ENCODE peak calls at places on chromosomes 1 and 21, in nine cellular contexts. O, X, Z, Q, F, K, E, G and T are unnamed samples.

GRCh38 chr1:241774017-241774416 is 74.0 kb upstream of the EXO1 start:
- DNase-seq in O (no peak), X (no peak), Z (no peak), Q (no peak), F (no peak), K (no peak), E (no peak), G (no peak), T (no peak)

GRCh38 chr1:54464477-54465146 is 58.4 kb upstream of the SSBP3 start:
- DNase-seq in O (no peak), X (peak; percentile 98), Z (no peak), Q (no peak), F (no peak), K (no peak), E (peak; percentile 64), G (no peak), T (no peak)

GRCh38 chr1:45332346-45332720 is 5.6 kb downstream of the HPDL start:
- DNase-seq in O (no peak), X (no peak), Z (no peak), Q (no peak), F (no peak), K (no peak), E (no peak), G (no peak), T (no peak)

GRCh38 chr1:210239295-210240155 is 6.9 kb downstream of the SERTAD4 start:
- DNase-seq in O (no peak), X (peak; percentile 15), Z (no peak), Q (peak; percentile 37), F (no peak), K (no peak), E (no peak), G (peak; percentile 90), T (no peak)

GRCh38 chr1:19179597-19180271 is 30.3 kb downstream of the UBR4 start:
- DNase-seq in O (no peak), X (peak; percentile 30), Z (no peak), Q (no peak), F (no peak), K (no peak), E (no peak), G (no peak), T (no peak)

GRCh38 chr1:15803380-15803779 is 4.1 kb downstream of the UQCRHL start:
- DNase-seq in O (no peak), X (peak; percentile 46), Z (no peak), Q (no peak), F (no peak), K (no peak), E (no peak), G (no peak), T (no peak)

GRCh38 chr1:72037745-72038343 is 244.5 kb downstream of the NEGR1 start:
- DNase-seq in O (no peak), X (peak; percentile 59), Z (peak; percentile 32), Q (no peak), F (no peak), K (peak; percentile 63), E (peak; percentile 20), G (no peak), T (no peak)

GRCh38 chr1:205518616-205519540 is 14.4 kb downstream of the CDK18 start:
- DNase-seq in O (no peak), X (no peak), Z (peak; percentile 26), Q (no peak), F (no peak), K (no peak), E (peak; percentile 37), G (no peak), T (no peak)

GRCh38 chr1:13513885-13514546 is at the start of gene LRRC38:
- DNase-seq in O (no peak), X (no peak), Z (peak; percentile 10), Q (no peak), F (no peak), K (no peak), E (peak; percentile 63), G (no peak), T (no peak)

GRCh38 chr1:117327008-117327407 is 40.2 kb upstream of the MAN1A2 start:
- DNase-seq in O (no peak), X (no peak), Z (no peak), Q (no peak), F (no peak), K (no peak), E (no peak), G (no peak), T (no peak)

GRCh38 chr1:95640746-95641145 is 406.7 kb downstream of the RWDD3 start:
- DNase-seq in O (no peak), X (no peak), Z (no peak), Q (no peak), F (peak; percentile 38), K (peak; percentile 34), E (no peak), G (no peak), T (no peak)

GRCh38 chr1:183043872-183044859 is 20.9 kb downstream of the LAMC1 start:
- DNase-seq in O (no peak), X (no peak), Z (no peak), Q (no peak), F (no peak), K (no peak), E (no peak), G (no peak), T (no peak)

GRCh38 chr1:112618114-112618720 is 724 bp downstream of the ST7L start:
- DNase-seq in O (no peak), X (peak; percentile 63), Z (no peak), Q (no peak), F (no peak), K (peak; percentile 13), E (no peak), G (no peak), T (no peak)

GRCh38 chr1:59039551-59039950 is 255.7 kb upstream of the JUN start:
- DNase-seq in O (no peak), X (no peak), Z (no peak), Q (no peak), F (no peak), K (no peak), E (no peak), G (no peak), T (no peak)

GRCh38 chr1:157047064-157047410 is 1.5 kb upstream of the ARHGEF11 start:
- DNase-seq in O (no peak), X (no peak), Z (no peak), Q (no peak), F (no peak), K (no peak), E (no peak), G (no peak), T (no peak)

GRCh38 chr1:94621392-94621791 is 79.8 kb upstream of the F3 start:
- DNase-seq in O (peak; percentile 83), X (peak; percentile 67), Z (peak; percentile 79), Q (no peak), F (peak; percentile 75), K (no peak), E (no peak), G (no peak), T (no peak)

GRCh38 chr21:46110499-46111192 is 12.7 kb downstream of the COL6A2 start:
- DNase-seq in O (peak; percentile 36), X (no peak), Z (peak; percentile 26), Q (no peak), F (peak; percentile 32), K (peak; percentile 7), E (peak; percentile 15), G (peak; percentile 92), T (peak; percentile 86)
- TF ChIP-seq CTCF in O (no peak), X (no peak), Z (no peak), Q (no peak), F (no peak), K (no peak), E (no peak), G (peak; percentile 36), T (no peak)

GRCh38 chr1:150159550-150159949 is 9.8 kb downstream of the PLEKHO1 start:
- DNase-seq in O (no peak), X (peak; percentile 80), Z (peak; percentile 42), Q (no peak), F (no peak), K (no peak), E (peak; percentile 38), G (no peak), T (no peak)
- TF ChIP-seq POLR2A in O (no peak), X (no peak), Z (peak; percentile 10), Q (no peak), F (no peak), K (no peak), E (peak; percentile 7), G (no peak), T (no peak)

GRCh38 chr21:41762753-41763152 is 4.1 kb downstream of the RIPK4 start:
- DNase-seq in O (peak; percentile 8), X (no peak), Z (no peak), Q (no peak), F (no peak), K (no peak), E (no peak), G (no peak), T (no peak)

GRCh38 chr21:41763996-41764395 is 2.9 kb downstream of the RIPK4 start:
- DNase-seq in O (no peak), X (no peak), Z (no peak), Q (no peak), F (no peak), K (no peak), E (no peak), G (no peak), T (no peak)

GRCh38 chr21:41763398-41763931 is 3.4 kb downstream of the RIPK4 start:
- DNase-seq in O (peak; percentile 42), X (no peak), Z (no peak), Q (no peak), F (peak; percentile 83), K (no peak), E (no peak), G (no peak), T (no peak)

GRCh38 chr21:41761211-41762181 is 5.4 kb downstream of the RIPK4 start:
- DNase-seq in O (peak; percentile 54), X (peak; percentile 72), Z (no peak), Q (no peak), F (no peak), K (peak; percentile 28), E (peak; percentile 44), G (no peak), T (peak; percentile 92)

DNA sequence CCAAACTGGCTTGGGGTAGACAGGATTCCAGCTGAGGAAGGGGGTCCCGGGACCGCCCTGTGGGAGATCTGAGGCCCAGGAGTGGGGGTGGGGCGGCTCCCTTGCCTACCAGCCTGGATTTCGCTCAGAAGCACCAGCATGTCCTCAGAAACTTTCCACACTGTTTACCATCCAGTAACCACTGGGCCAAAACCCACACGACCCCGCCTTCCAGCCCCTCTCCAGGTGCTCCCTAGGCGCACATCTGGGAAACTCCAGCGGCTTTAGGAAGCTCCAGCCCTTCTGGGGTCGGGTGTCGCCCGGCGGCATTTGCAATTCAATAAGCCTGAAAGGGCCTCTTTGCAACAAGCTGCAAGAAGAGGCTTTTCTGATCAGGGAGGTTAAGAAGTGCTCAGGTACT is 4.6 kb downstream of the RIPK4 start:
- DNase-seq in O (peak; percentile 41), X (no peak), Z (no peak), Q (no peak), F (no peak), K (no peak), E (no peak), G (no peak), T (no peak)
- H3K4me3 ChIP-seq in O (no peak overlapping the region), X (no peak overlapping the region), Z (no peak overlapping the region), Q (peak overlapping the region; percentile 36), F (no peak overlapping the region), K (no peak overlapping the region), E (no peak overlapping the region), G (peak overlapping the region; percentile 0), T (no peak overlapping the region)

GRCh38 chr1:221522440-221523050 is 219.3 kb downstream of the DUSP10 start:
- DNase-seq in O (no peak), X (no peak), Z (no peak), Q (no peak), F (no peak), K (no peak), E (no peak), G (no peak), T (no peak)
- TF ChIP-seq CTCF in O (no peak), X (no peak), Z (no peak), Q (no peak), F (no peak), K (no peak), E (no peak), G (no peak), T (no peak)